ENCODE peak calls at places on chromosome 18, in five cellular contexts. J is HepG2, A is K562, D is GM12878, K is H1. B is an unnamed sample. For H3K4me1, the result is how much of the 10 kb centered on the place peaks cover.

GRCh38 chr18:61797691-61798590 is 94.9 kb downstream of the RNF152 start:
- DNase-seq in D (no peak), A (no peak), K (no peak), J (no peak), B (no peak)

GRCh38 chr18:22188551-22189267 is 19.3 kb downstream of the GATA6 start:
- DNase-seq in A (no peak), J (no peak), K (no peak), D (no peak), B (no peak)

GRCh38 chr18:79400091-79400590 is 4.4 kb downstream of the NFATC1 start:
- DNase-seq in A (peak), K (peak), J (no peak), D (no peak), B (no peak)

GRCh38 chr18:3741333-3741732 is 291.4 kb downstream of the TGIF1 start:
- DNase-seq in J (no peak), D (no peak), A (no peak), K (no peak), B (no peak)

GRCh38 chr18:72847134-72847533 is 20.7 kb downstream of the NETO1 start:
- DNase-seq in J (no peak), A (no peak), K (no peak), D (no peak), B (peak)

GRCh38 chr18:62070306-62070705 is 116.5 kb downstream of the PIGN start:
- DNase-seq in D (no peak), J (no peak), A (no peak), K (no peak), B (no peak)

GRCh38 chr18:80249217-80250093 is 2.1 kb upstream of the PARD6G start:
- DNase-seq in D (no peak), J (no peak), A (no peak), K (no peak), B (no peak)

GRCh38 chr18:72325307-72325706 is 218.8 kb downstream of the CBLN2 start:
- DNase-seq in A (no peak), K (no peak), D (no peak), J (no peak), B (no peak)

GRCh38 chr18:48835745-48836191 is 115.0 kb downstream of the SMAD7 start:
- DNase-seq in J (no peak), D (no peak), A (no peak), K (no peak), B (no peak)

GRCh38 chr18:657311-657997 is at the start of gene TYMS:
- DNase-seq in D (no peak), J (peak), K (peak), A (peak), B (peak)
- H3K4me3 ChIP-seq in D (peak), J (peak), K (peak), A (peak), B (peak)

GRCh38 chr18:59852548-59852947 is 47.2 kb upstream of the PMAIP1 start:
- DNase-seq in J (no peak), D (no peak), K (no peak), A (no peak), B (no peak)

GRCh38 chr18:59848002-59848401 is 51.8 kb upstream of the PMAIP1 start:
- DNase-seq in A (no peak), D (no peak), J (no peak), K (no peak), B (no peak)

GRCh38 chr18:59851784-59852399 is 47.9 kb upstream of the PMAIP1 start:
- DNase-seq in A (no peak), D (no peak), K (no peak), J (no peak), B (no peak)

GRCh38 chr18:59842947-59843346 is 56.8 kb upstream of the PMAIP1 start:
- DNase-seq in D (no peak), A (no peak), J (no peak), K (no peak), B (no peak)

DNA sequence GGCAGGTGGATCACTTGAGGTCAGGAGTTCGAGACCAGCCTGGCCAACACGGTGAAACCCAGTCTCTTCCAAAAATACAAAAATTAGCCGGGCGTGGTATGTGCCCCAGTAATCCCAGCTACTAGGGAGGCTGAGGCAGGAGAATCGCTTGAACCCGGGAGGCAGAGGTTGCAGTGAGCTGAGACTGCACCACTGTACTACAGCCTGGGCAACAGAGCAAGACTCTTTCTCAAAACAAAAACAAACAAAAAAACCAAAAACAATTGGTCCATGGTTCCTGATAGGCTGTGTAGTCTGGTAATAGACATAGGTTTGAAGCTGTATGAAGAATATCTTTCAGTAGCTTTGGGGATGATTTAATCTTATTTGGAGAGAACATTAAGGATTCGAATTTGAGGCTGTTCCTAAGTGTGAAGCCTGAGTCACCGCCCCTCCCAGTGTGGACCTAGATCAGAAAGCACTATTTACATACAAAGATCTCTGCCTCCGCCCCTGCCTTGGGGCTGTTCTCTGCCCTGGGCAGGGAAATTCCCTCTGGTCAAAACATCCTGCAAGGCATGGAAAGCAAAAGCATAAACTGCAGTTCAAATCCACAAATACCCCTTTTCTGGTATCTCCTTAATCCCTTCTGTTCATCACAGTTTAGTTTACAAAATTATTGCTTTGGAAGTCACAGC is 52.8 kb upstream of the PMAIP1 start:
- DNase-seq in D (peak), A (no peak), K (no peak), J (no peak), B (peak)
- TF ChIP-seq CREB1 in D (peak), A (no peak), K (no peak), J (no peak), B (no peak)

DNA sequence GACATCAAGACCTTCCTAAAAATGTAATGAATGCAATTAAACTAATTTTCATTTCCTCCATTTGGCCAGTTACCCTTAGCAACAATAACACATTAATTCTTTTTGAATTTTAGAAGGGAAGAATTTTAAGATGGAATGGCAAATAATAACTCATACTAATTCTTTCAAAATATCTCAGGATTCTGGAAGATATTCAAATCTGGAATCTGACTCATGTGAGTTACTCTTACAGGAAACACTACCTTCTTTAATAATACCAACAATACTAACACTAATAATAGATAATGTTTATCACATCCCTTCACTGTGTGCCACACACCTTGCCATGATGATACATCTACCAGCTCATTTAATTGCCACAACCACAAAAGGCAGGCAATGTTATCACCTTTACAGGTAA is 46.4 kb downstream of the ZNF521 start:
- DNase-seq in D (no peak), K (no peak), J (no peak), A (no peak), B (no peak)
- H3K4me1 ChIP-seq in D (under half), K (under half), J (under half), A (under half), B (under half)

DNA sequence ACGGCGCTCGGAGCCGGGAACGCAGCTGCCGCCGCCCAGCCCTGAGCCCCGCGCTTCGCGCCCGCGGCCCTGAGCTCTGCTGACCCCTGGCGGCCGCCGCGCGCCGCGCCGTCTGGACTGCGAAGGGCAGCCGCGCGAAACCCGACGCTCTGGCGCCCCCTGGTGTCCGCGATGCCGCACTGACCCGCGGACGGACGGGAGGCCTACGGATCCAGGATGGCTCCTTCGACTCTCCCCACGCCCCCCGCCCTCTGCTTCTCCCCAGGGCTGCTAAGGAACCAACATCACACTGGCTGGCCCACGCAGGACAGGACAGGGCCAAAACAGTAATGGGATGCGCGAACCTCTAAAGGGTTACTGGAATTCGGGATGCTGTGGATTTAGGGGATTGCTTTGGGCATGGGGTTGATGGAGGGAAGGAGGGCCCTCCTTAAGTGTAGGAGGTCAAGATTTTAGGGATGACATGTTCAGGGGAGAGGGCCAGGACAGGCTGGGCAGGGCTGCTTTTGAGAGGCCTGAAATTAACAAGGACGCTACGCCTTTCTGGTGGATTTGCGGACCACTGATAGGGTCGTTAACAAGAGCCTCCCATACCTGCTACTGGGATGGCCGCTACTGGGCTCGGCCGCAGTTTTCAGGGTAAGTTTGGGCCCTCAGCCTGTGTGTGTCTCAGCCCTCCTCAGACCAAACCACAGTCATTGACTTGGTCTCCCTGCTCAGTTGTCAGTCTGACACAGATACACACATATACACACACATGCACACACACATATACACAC is 181.1 kb downstream of the SMAD2 start:
- DNase-seq in J (peak), A (peak), K (peak), D (no peak), B (peak)
- H3K4me3 ChIP-seq in J (no peak), A (no peak), K (no peak), D (no peak), B (peak)

DNA sequence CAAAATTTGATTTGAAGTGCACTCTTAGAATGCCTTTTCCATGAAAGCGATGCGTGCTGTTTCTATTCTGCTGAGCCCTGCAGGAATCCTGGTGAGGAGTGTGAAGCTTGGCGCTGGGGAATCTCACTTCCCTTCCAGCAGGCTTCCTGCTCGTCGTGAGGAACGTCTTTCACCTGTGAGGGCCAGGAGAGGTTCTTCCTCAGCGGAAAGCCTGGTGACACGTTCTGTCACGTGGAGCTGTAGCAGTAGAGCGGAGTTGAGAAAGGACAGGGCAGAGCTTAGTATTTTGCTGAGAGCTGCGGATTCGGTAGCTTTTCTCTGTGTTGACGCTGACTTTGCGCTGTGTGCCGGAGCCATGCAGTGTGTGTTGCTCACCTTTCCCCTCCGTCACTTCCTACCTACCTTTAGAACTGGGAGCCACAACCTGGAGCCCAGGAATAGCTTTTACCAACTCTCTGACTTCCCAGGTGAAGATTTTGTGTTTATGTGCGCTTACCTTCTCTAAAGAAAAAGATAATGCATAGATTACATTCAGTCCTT is 294.8 kb downstream of the PTGR3 start:
- DNase-seq in A (no peak), D (no peak), J (no peak), K (no peak), B (no peak)
- TF ChIP-seq CREB1 in A (no peak), D (no peak), J (no peak), K (no peak), B (no peak)

GRCh38 chr18:57845468-57846103 is 42.5 kb upstream of the ATP8B1 start:
- DNase-seq in A (no peak), D (no peak), J (no peak), K (no peak), B (no peak)

GRCh38 chr18:57841568-57841967 is 38.5 kb upstream of the ATP8B1 start:
- DNase-seq in K (no peak), D (peak), A (no peak), J (no peak), B (no peak)

GRCh38 chr18:57843403-57843802 is 40.3 kb upstream of the ATP8B1 start:
- DNase-seq in D (no peak), K (no peak), A (no peak), J (no peak), B (no peak)

GRCh38 chr18:57846258-57846657 is 43.1 kb upstream of the ATP8B1 start:
- DNase-seq in K (no peak), A (peak), J (no peak), D (no peak), B (no peak)

GRCh38 chr18:57844319-57844718 is 41.2 kb upstream of the ATP8B1 start:
- DNase-seq in J (no peak), D (no peak), A (no peak), K (no peak), B (no peak)
- H3K4me1 ChIP-seq in J (under half), D (under half), A (under half), K (under half), B (under half)

GRCh38 chr18:23487738-23488625 is 15.3 kb upstream of the RMC1 start:
- DNase-seq in J (peak), A (peak), K (no peak), D (peak), B (peak)
- H3K4me3 ChIP-seq in J (peak), A (peak), K (no peak), D (peak), B (no peak)

DNA sequence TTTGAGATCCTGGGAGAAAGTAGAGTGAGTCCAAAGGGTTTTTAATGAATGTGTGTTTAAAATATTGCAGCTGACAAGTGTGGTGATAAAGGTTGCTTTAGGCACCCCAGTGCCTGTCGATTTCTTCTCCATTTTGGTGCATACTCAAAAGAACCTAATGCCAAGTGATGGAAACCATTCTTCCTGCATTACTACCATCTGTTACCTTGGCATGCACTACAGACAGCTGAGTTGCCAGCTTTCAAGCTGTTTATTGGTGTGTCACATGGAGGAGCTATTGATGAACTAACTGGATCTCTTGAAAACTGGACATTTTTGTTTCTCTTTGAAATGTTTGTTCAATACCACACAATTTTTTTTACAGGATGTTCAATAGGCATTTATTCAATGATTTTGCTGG is 350.0 kb downstream of the AKAIN1 start:
- DNase-seq in K (no peak), A (no peak), J (no peak), D (no peak), B (no peak)
- TF ChIP-seq CREB1 in K (no peak), A (no peak), J (no peak), D (no peak), B (no peak)

GRCh38 chr18:30944773-30945172 is 97.8 kb downstream of the DSC3 start:
- DNase-seq in D (no peak), A (no peak), K (no peak), J (no peak), B (no peak)
- H3K4me1 ChIP-seq in D (under half), A (under half), K (under half), J (under half), B (under half)

B was measured in GM23338.